ENCODE peak calls at places on chromosomes 16 and 17, in five cellular contexts. P, S, M, H and Q are unnamed samples. For H3K4me1, the result is how much of the 10 kb centered on the place peaks cover.

GRCh38 chr16:82150569-82150968 is 19.5 kb downstream of the MPHOSPH6 start:
- DNase-seq in P (no peak), S (no peak), M (no peak), H (no peak), Q (no peak)

GRCh38 chr17:67546578-67547527 is 169.8 kb downstream of the PITPNC1 start:
- DNase-seq in P (no peak), S (no peak), M (no peak), H (peak), Q (peak)

GRCh38 chr17:40541060-40541872 is 24.0 kb downstream of the CCR7 start:
- DNase-seq in P (no peak), S (no peak), M (peak), H (no peak), Q (no peak)

GRCh38 chr16:50326835-50327465 is 41.8 kb downstream of the BRD7 start:
- DNase-seq in P (no peak), S (no peak), M (peak), H (no peak), Q (no peak)

GRCh38 chr16:76490240-76490639 is 213.0 kb downstream of the CNTNAP4 start:
- DNase-seq in P (peak), S (no peak), M (no peak), H (no peak), Q (no peak)

GRCh38 chr17:7019839-7020519 is 2.9 kb upstream of the BCL6B start:
- DNase-seq in P (peak), S (no peak), M (no peak), H (no peak), Q (no peak)

GRCh38 chr17:15180121-15180561 is 85.0 kb downstream of the PMP22 start:
- DNase-seq in P (no peak), S (no peak), M (no peak), H (no peak), Q (no peak)

GRCh38 chr16:13808075-13808474 is 111.9 kb upstream of the ERCC4 start:
- DNase-seq in P (no peak), S (no peak), M (no peak), H (no peak), Q (no peak)

GRCh38 chr16:50466170-50466569 is 82.0 kb upstream of the NKD1 start:
- DNase-seq in P (no peak), S (no peak), M (no peak), H (no peak), Q (no peak)

GRCh38 chr17:49602783-49603182 is 27.1 kb downstream of the NXPH3 start:
- DNase-seq in P (no peak), S (no peak), M (no peak), H (no peak), Q (no peak)

GRCh38 chr17:27529230-27529796 is 73.1 kb downstream of the KSR1 start:
- DNase-seq in P (peak), S (no peak), M (no peak), H (peak), Q (no peak)

GRCh38 chr16:84397090-84397489 is 28.8 kb downstream of the ATP2C2 start:
- DNase-seq in P (no peak), S (no peak), M (no peak), H (no peak), Q (no peak)

GRCh38 chr17:11986939-11987329 is 10.3 kb downstream of the ZNF18 start:
- DNase-seq in P (peak), S (no peak), M (no peak), H (no peak), Q (no peak)

GRCh38 chr17:78765821-78766220 is 16.3 kb downstream of the CYTH1 start:
- DNase-seq in P (no peak), S (no peak), M (no peak), H (no peak), Q (no peak)

GRCh38 chr17:78766225-78766624 is 15.8 kb downstream of the CYTH1 start:
- DNase-seq in P (no peak), S (no peak), M (no peak), H (no peak), Q (no peak)

GRCh38 chr17:78764871-78765270 is 17.2 kb downstream of the CYTH1 start:
- DNase-seq in P (no peak), S (no peak), M (no peak), H (no peak), Q (no peak)

GRCh38 chr17:78767806-78768205 is 14.3 kb downstream of the CYTH1 start:
- DNase-seq in P (no peak), S (peak), M (no peak), H (no peak), Q (no peak)

GRCh38 chr17:78766743-78767294 is 15.3 kb downstream of the CYTH1 start:
- DNase-seq in P (no peak), S (peak), M (no peak), H (no peak), Q (no peak)
- H3K27ac ChIP-seq in P (no peak), S (peak), M (no peak), H (no peak), Q (no peak)

DNA sequence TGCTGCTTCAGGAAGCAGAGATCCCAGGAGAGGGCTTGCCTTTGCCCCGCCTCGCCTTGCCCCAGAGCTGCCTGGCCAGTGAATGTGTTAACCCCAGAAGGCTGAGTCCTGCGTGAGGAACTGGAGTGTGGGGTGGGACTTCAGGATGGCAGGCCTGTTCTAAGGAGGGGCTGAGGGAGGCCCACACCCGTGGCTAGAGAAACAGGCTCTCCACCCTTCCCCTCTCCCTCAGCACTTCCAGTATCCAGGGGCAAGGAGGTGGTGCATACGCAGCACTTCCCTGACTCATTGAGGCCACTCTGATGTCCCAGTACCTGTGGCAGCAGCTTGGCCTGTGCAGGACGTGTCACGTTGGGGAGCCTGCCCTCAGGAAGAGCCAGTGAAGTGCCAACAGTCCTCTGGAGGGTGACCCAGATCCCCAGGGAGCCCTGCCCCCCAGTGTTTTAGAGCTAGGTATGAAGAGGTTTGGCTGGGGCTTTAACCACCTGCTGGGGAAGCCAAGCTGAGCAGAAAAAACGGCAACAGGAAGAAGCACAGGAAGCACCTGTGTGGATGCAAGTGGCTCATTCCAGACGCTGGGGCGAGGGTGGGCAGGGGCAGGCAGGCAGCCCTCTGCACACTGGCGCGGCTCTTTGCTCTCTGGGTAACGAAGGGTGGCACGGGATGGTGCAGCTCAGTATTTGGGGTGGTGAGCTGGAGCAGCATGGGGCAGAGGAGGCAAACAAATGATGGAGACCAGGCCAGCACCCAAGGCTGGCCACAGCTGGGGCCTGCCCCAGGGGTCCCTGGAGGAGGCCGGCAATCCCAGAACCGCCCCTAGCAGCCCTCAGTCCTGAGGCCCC is 14.7 kb upstream of the CTCF start:
- DNase-seq in P (no peak), S (no peak), M (no peak), H (no peak), Q (no peak)
- H3K4me1 ChIP-seq in P (under half), S (under half), M (under half), H (under half), Q (under half)

GRCh38 chr16:879986-880385 is 79.5 kb upstream of the GNG13 start:
- DNase-seq in P (no peak), S (no peak), M (no peak), H (no peak), Q (no peak)
- H3K27ac ChIP-seq in P (no peak), S (no peak), M (no peak), H (no peak), Q (no peak)

DNA sequence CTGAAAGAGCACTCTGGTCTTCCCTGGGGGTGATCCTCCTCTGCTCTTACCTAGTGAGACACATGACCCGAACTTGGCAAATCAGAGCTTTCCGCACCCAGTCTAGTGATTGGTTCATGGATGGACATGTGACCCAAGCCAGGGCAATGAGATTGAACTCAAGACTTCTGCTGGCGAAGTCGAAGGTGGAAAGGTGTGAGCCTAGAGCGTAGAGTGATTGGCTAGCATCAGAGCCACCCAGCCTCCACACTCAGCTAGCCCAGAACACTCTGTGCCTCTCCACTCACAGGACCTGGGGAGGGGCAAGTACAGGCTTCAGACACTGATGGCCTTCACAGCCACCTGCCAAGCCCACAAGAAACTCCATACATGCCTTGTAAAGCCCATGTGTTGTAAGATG is 17.6 kb downstream of the ATPAF2 start:
- DNase-seq in P (no peak), S (no peak), M (no peak), H (no peak), Q (no peak)
- H3K4me1 ChIP-seq in P (under half), S (under half), M (under half), H (under half), Q (under half)

GRCh38 chr17:76262732-76263344 is 2.3 kb upstream of the UBALD2 start:
- DNase-seq in P (no peak), S (peak), M (no peak), H (no peak), Q (no peak)
- H3K27ac ChIP-seq in P (peak), S (peak), M (no peak), H (peak), Q (peak)

GRCh38 chr16:15049581-15050180 is 6.2 kb downstream of the NTAN1 start:
- DNase-seq in P (no peak), S (no peak), M (no peak), H (no peak), Q (peak)

GRCh38 chr16:15043344-15043743 is 12.5 kb downstream of the NTAN1 start:
- DNase-seq in P (no peak), S (no peak), M (no peak), H (no peak), Q (no peak)

GRCh38 chr16:15046692-15047376 is 9.0 kb downstream of the NTAN1 start:
- DNase-seq in P (no peak), S (no peak), M (no peak), H (no peak), Q (no peak)

GRCh38 chr16:15041260-15042011 is 14.4 kb downstream of the NTAN1 start:
- DNase-seq in P (no peak), S (peak), M (no peak), H (peak), Q (peak)

DNA sequence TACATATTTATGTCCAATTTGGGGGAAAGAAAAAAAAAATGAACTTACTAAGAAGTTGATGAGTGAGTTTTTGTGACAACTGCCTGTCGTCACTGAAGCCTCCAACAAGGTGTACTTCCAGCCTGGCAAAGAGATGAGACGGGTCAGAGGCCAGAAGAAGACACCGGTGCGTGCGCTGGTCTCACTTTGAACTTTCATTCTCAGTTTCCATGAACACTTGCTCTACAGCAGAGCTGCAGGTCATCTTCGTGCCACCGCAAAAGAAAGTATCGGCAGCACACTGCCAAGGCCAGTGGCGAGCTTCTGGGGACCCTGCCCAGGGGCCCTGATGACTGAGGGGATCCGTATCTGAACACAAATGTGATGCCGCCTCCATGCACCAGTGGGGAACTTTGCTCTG is 11.6 kb downstream of the NTAN1 start:
- DNase-seq in P (no peak), S (no peak), M (no peak), H (no peak), Q (no peak)
- H3K4me1 ChIP-seq in P (under half), S (under half), M (under half), H (under half), Q (under half)

GRCh38 chr16:57667526-57668258 is 414 bp upstream of the ADGRG3 start:
- DNase-seq in P (peak), S (no peak), M (no peak), H (peak), Q (no peak)

GRCh38 chr16:57668630-57669475 is 747 bp downstream of the ADGRG3 start:
- DNase-seq in P (no peak), S (no peak), M (no peak), H (no peak), Q (no peak)

GRCh38 chr16:57667069-57667525 is 1.0 kb upstream of the ADGRG3 start:
- DNase-seq in P (no peak), S (no peak), M (no peak), H (no peak), Q (no peak)

GRCh38 chr16:57669476-57670162 is 1.5 kb downstream of the ADGRG3 start:
- DNase-seq in P (no peak), S (no peak), M (no peak), H (no peak), Q (no peak)

DNA sequence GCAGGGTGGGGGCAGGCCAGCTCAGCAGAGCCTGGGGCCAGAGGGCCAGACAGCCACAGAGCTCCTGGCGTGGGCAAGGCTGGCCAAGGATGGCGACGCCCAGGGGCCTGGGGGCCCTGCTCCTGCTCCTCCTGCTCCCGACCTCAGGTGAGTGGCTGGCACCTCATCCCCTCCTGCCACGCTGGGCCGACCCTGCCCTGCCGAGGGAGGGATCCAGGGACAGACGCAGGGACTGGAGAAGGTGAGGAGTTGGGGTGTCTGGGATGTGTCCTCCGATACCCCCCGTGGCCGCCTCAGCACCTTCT is at the start of gene ADGRG3:
- DNase-seq in P (no peak), S (no peak), M (no peak), H (no peak), Q (no peak)
- H3K27ac ChIP-seq in P (no peak), S (no peak), M (peak), H (peak), Q (no peak)

GRCh38 chr16:30552956-30553355 is 5.2 kb downstream of the ZNF764 start:
- DNase-seq in P (no peak), S (no peak), M (no peak), H (no peak), Q (no peak)
- H3K4me1 ChIP-seq in P (under half), S (under half), M (under half), H (under half), Q (under half)

GRCh38 chr16:88687254-88687576 is 908 bp upstream of the SNAI3 start:
- DNase-seq in P (no peak), S (no peak), M (no peak), H (no peak), Q (no peak)
- H3K27ac ChIP-seq in P (no peak), S (no peak), M (no peak), H (no peak), Q (no peak)

GRCh38 chr16:72809446-72809845 is 238.5 kb downstream of the ZFHX3 start:
- DNase-seq in P (no peak), S (no peak), M (no peak), H (no peak), Q (no peak)
- H3K4me1 ChIP-seq in P (under half), S (under half), M (under half), H (under half), Q (under half)